ENCODE peak calls at places on chromosomes 7 and 10, in nine cellular contexts. I is C1 segment of cervical spinal cord; O is progenitor cell of endocrine pancreas; T is activated CD4-positive, CD25-positive, alpha-beta regulatory T cell treated with anti-CD3 and anti-CD28 coated beads, Interleukin-2, amount 50 U/mL, for 16 hours; B is stimulated activated CD4-positive, alpha-beta T cell treated with anti-CD3 and anti-CD28 coated beads, Interleukin-4, amount 100 ng/mL, for 24 hours; V is HEK293T; N is AG08395; F is AML-193; X is heart left ventricle. Z is an unnamed sample.
A peak's percentile ranks its signal among the peaks of the same experiment; 100 is the strongest.

GRCh38 chr10:115935731-115936130 is 337.3 kb downstream of the GFRA1 start:
- DNase-seq in I (no peak), O (no peak), T (no peak), B (no peak), V (no peak), N (no peak), F (no peak), X (no peak), Z (no peak)

GRCh38 chr10:76396126-76396525 is 964.7 kb downstream of the LRMDA start:
- DNase-seq in I (no peak), O (no peak), T (no peak), B (no peak), V (no peak), N (no peak), F (no peak), X (no peak), Z (no peak)

GRCh38 chr7:22331704-22332103 is 25.2 kb downstream of the RAPGEF5 start:
- DNase-seq in I (no peak), O (no peak), T (no peak), B (no peak), V (no peak), N (no peak), F (no peak), X (no peak), Z (no peak)

GRCh38 chr7:35258125-35258890 is 4.4 kb upstream of the TBX20 start:
- DNase-seq in I (no peak), O (no peak), T (no peak), B (no peak), V (no peak), N (no peak), F (no peak), X (no peak), Z (peak; percentile 48)

GRCh38 chr7:1733206-1733907 is 63.3 kb downstream of the ELFN1 start:
- DNase-seq in I (no peak), O (no peak), T (no peak), B (no peak), V (no peak), N (no peak), F (no peak), X (no peak), Z (no peak)

GRCh38 chr7:22934023-22934422 is 79.9 kb downstream of the HYCC1 start:
- DNase-seq in I (no peak), O (no peak), T (no peak), B (no peak), V (no peak), N (peak; percentile 34), F (no peak), X (no peak), Z (no peak)

GRCh38 chr7:898855-899681 is 22.7 kb downstream of the GET4 start:
- DNase-seq in I (no peak), O (no peak), T (no peak), B (no peak), V (no peak), N (no peak), F (no peak), X (no peak), Z (no peak)

GRCh38 chr7:455110-455928 is 64.3 kb downstream of the PDGFA start:
- DNase-seq in I (no peak), O (no peak), T (no peak), B (no peak), V (peak; percentile 67), N (no peak), F (no peak), X (peak; percentile 83), Z (no peak)

GRCh38 chr7:77570330-77571011 is 33.4 kb downstream of the PTPN12 start:
- DNase-seq in I (no peak), O (no peak), T (no peak), B (no peak), V (no peak), N (peak; percentile 76), F (peak; percentile 76), X (no peak), Z (no peak)

GRCh38 chr10:91907914-91908357 is 1.4 kb downstream of the FGFBP3 start:
- DNase-seq in I (peak; percentile 33), O (no peak), T (no peak), B (no peak), V (peak; percentile 14), N (peak; percentile 15), F (no peak), X (no peak), Z (no peak)

GRCh38 chr7:134502463-134502862 is 24.9 kb upstream of the AKR1B10 start:
- DNase-seq in I (peak; percentile 8), O (no peak), T (no peak), B (no peak), V (no peak), N (peak; percentile 40), F (peak; percentile 66), X (peak; percentile 49), Z (no peak)

GRCh38 chr7:158043461-158044155 is 544.0 kb downstream of the PTPRN2 start:
- DNase-seq in I (no peak), O (no peak), T (no peak), B (no peak), V (no peak), N (no peak), F (no peak), X (no peak), Z (no peak)

GRCh38 chr7:109868215-109868614 is 1222.7 kb upstream of the LRRN3 start:
- DNase-seq in I (no peak), O (no peak), T (no peak), B (no peak), V (no peak), N (no peak), F (no peak), X (no peak), Z (no peak)

GRCh38 chr10:98041352-98042043 is 11.1 kb upstream of the CRTAC1 start:
- DNase-seq in I (peak; percentile 26), O (peak; percentile 63), T (no peak), B (peak; percentile 40), V (peak; percentile 75), N (peak; percentile 75), F (peak; percentile 38), X (peak; percentile 56), Z (peak; percentile 77)

GRCh38 chr10:74114041-74114448 is 36.6 kb downstream of the AP3M1 start:
- DNase-seq in I (no peak), O (no peak), T (no peak), B (no peak), V (no peak), N (no peak), F (no peak), X (peak; percentile 38), Z (no peak)

GRCh38 chr7:128453836-128454804 is 1.6 kb upstream of the HILPDA start:
- DNase-seq in I (peak; percentile 87), O (peak; percentile 17), T (no peak), B (no peak), V (peak; percentile 69), N (peak; percentile 64), F (no peak), X (peak; percentile 97), Z (peak; percentile 75)

GRCh38 chr7:7569113-7569527 is 2.4 kb downstream of the MIOS start:
- DNase-seq in I (no peak), O (no peak), T (no peak), B (no peak), V (no peak), N (no peak), F (peak; percentile 37), X (no peak), Z (no peak)

GRCh38 chr7:117283371-117283770 is 39.5 kb downstream of the WNT2 start:
- DNase-seq in I (no peak), O (no peak), T (no peak), B (no peak), V (no peak), N (peak; percentile 93), F (no peak), X (no peak), Z (no peak)

GRCh38 chr10:121296856-121297255 is 301.4 kb downstream of the FGFR2 start:
- DNase-seq in I (no peak), O (no peak), T (no peak), B (no peak), V (no peak), N (no peak), F (no peak), X (no peak), Z (no peak)

GRCh38 chr10:31157125-31157983 is 125.7 kb upstream of the ZNF438 start:
- DNase-seq in I (peak; percentile 75), O (no peak), T (no peak), B (no peak), V (no peak), N (peak; percentile 81), F (no peak), X (peak; percentile 86), Z (no peak)